ENCODE peak calls at places on chromosomes 11 and 22, in four cellular contexts. Z is HCT116, N is fibroblast of lung, P is left ventricle myocardium inferior. Y is an unnamed sample.

GRCh38 chr11:111982019-111982464 is 43.2 kb upstream of the DLAT start:
- DNase-seq in P (no peak), N (peak; percentile 35), Z (peak; percentile 31), Y (no peak)

GRCh38 chr11:117375960-117376359 is 48.3 kb downstream of the CEP164 start:
- DNase-seq in P (no peak), Z (no peak), N (no peak), Y (no peak)

GRCh38 chr11:86274503-86274902 is 27.5 kb upstream of the HIKESHI start:
- DNase-seq in P (no peak), N (no peak), Z (no peak), Y (no peak)

GRCh38 chr22:20239063-20239950 is 28.8 kb downstream of the RTN4R start:
- DNase-seq in P (peak; percentile 52), Z (no peak), N (peak; percentile 37), Y (no peak)

GRCh38 chr11:46537121-46537520 is 56.7 kb downstream of the AMBRA1 start:
- DNase-seq in P (no peak), N (no peak), Z (no peak), Y (no peak)

GRCh38 chr22:43897751-43898261 is 6.0 kb upstream of the PNPLA5 start:
- DNase-seq in N (peak; percentile 88), P (no peak), Z (no peak), Y (no peak)

GRCh38 chr22:46738642-46738960 is 549 bp upstream of the CERK start:
- DNase-seq in P (no peak), Z (no peak), N (no peak), Y (no peak)

GRCh38 chr11:94077568-94078293 is 50.9 kb upstream of the PANX1 start:
- DNase-seq in P (no peak), Z (no peak), N (no peak), Y (no peak)

GRCh38 chr11:83051760-83052671 is 19.7 kb downstream of the RAB30 start:
- DNase-seq in Z (no peak), P (peak; percentile 48), N (peak; percentile 97), Y (peak; percentile 97)

GRCh38 chr11:116946414-116946813 is 109.0 kb upstream of the APOA1 start:
- DNase-seq in N (peak; percentile 52), Z (no peak), P (no peak), Y (no peak)

GRCh38 chr22:23970201-23970641 is 3.5 kb downstream of the DDTL start:
- DNase-seq in P (no peak), N (no peak), Z (no peak), Y (no peak)

GRCh38 chr11:16280256-16280682 is 76.1 kb downstream of the SOX6 start:
- DNase-seq in N (peak; percentile 19), Z (no peak), P (peak; percentile 42), Y (no peak)

GRCh38 chr11:83033972-83034672 is 37.6 kb downstream of the RAB30 start:
- DNase-seq in N (peak; percentile 88), P (peak; percentile 38), Z (no peak), Y (peak; percentile 80)

GRCh38 chr11:40754297-40754696 is 705.2 kb downstream of the LRRC4C start:
- DNase-seq in N (no peak), Z (no peak), P (no peak), Y (no peak)

GRCh38 chr11:123221611-123222010 is 26.6 kb upstream of the CLMP start:
- DNase-seq in N (no peak), P (no peak), Z (no peak), Y (no peak)

GRCh38 chr22:35205956-35206355 is 51.3 kb upstream of the HMGXB4 start:
- DNase-seq in N (peak; percentile 57), P (no peak), Z (no peak), Y (no peak)

GRCh38 chr22:44963832-44964721 is 45.7 kb downstream of the PHF21B start:
- DNase-seq in P (no peak), Z (no peak), N (no peak), Y (no peak)

GRCh38 chr11:125443767-125444311 is 52.2 kb downstream of the FEZ1 start:
- DNase-seq in N (no peak), P (no peak), Z (no peak), Y (no peak)

GRCh38 chr22:36659762-36660509 is 43.6 kb downstream of the CACNG2 start:
- DNase-seq in Z (peak; percentile 91), P (peak; percentile 88), N (peak; percentile 89), Y (peak; percentile 46)

GRCh38 chr11:113991170-113991569 is 16.3 kb downstream of the HTR3A start:
- DNase-seq in N (peak; percentile 23), Z (no peak), P (peak; percentile 27), Y (no peak)

GRCh38 chr22:38981005-38981658 is 1.0 kb upstream of the APOBEC3B start:
- DNase-seq in P (no peak), Z (peak; percentile 37), N (peak; percentile 68), Y (no peak)

GRCh38 chr11:103959279-103959930 is 77.0 kb upstream of the DDI1 start:
- DNase-seq in N (peak; percentile 82), P (no peak), Z (no peak), Y (peak; percentile 32)

GRCh38 chr11:44120169-44120568 is 24.7 kb downstream of the EXT2 start:
- DNase-seq in Z (no peak), N (no peak), P (peak; percentile 30), Y (no peak)

GRCh38 chr22:44848791-44849410 is 96.5 kb downstream of the ARHGAP8 start:
- DNase-seq in N (no peak), P (no peak), Z (no peak), Y (no peak)

GRCh38 chr11:133570376-133570775 is 38.1 kb upstream of the OPCML start:
- DNase-seq in Z (no peak), P (no peak), N (peak; percentile 0), Y (no peak)

GRCh38 chr11:33682446-33682845 is 18.2 kb downstream of the C11orf91 start:
- DNase-seq in Z (no peak), N (no peak), P (no peak), Y (no peak)

GRCh38 chr22:35656284-35656752 is 8.1 kb downstream of the APOL6 start:
- DNase-seq in P (no peak), Z (no peak), N (no peak), Y (no peak)

GRCh38 chr11:19728436-19728835 is 15.8 kb downstream of the NAV2 start:
- DNase-seq in P (no peak), N (peak; percentile 49), Z (no peak), Y (peak; percentile 39)

GRCh38 chr11:19727246-19727645 is 14.6 kb downstream of the NAV2 start:
- DNase-seq in Z (no peak), P (no peak), N (peak; percentile 59), Y (peak; percentile 20)

GRCh38 chr11:19725379-19726079 is 12.9 kb downstream of the NAV2 start:
- DNase-seq in Z (no peak), N (peak; percentile 42), P (no peak), Y (no peak)

GRCh38 chr11:19730373-19730772 is 17.7 kb downstream of the NAV2 start:
- DNase-seq in Z (no peak), N (no peak), P (peak; percentile 31), Y (no peak)

GRCh38 chr11:19729141-19729540 is 16.5 kb downstream of the NAV2 start:
- DNase-seq in N (no peak), P (no peak), Z (no peak), Y (no peak)
- H3K36me3 ChIP-seq in N (no peaks in the 10 kb centered on the region), P (no peaks in the 10 kb centered on the region), Z (no peaks in the 10 kb centered on the region), Y (no peaks in the 10 kb centered on the region)

GRCh38 chr22:49710746-49711145 is 116.9 kb downstream of the BRD1 start:
- DNase-seq in N (no peak), P (no peak), Z (no peak), Y (no peak)
- TF ChIP-seq CTCF in N (no peak), P (no peak), Z (no peak), Y (no peak)

GRCh38 chr11:13445588-13445987 is 17.4 kb downstream of the BTBD10 start:
- DNase-seq in Z (no peak), N (no peak), P (no peak), Y (no peak)

GRCh38 chr11:13434247-13435205 is 28.5 kb downstream of the BTBD10 start:
- DNase-seq in P (no peak), N (peak; percentile 28), Z (no peak), Y (no peak)

DNA sequence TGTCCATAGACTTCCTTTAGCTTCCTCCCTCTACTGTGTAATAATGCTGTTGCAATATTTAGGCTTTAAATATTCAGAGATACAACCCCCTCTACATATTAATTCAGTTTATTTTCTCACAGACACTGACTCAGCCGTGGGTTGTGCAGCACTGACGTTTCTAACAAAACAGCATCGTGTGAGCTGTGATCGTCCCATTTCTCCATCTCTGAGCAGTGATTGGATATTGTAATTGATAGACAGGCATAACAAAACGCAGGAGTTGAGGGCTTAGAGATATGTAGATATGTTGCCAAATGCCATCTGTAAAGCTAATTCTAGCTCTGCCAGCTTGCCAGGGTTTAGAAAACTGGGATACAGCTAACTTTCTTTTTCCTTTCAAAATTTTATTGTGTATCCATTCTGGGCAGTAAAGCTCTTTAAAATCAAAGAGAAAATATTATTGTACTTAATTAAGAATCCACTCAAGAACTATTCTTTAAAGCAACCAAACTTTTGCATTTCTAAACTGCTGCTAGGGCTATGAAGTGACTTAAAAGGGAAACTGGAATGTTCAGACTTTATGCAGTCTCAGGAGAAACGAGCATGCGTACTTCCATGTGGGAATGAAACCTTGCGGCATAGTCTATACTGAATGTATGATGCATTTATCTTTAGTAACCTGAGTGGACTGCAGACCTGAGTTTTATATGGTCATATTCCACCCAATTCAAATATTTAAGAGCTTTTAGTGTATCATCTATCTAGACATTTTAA is 22.7 kb downstream of the BTBD10 start:
- DNase-seq in Z (peak; percentile 3), P (no peak), N (peak; percentile 94), Y (peak; percentile 84)
- H3K4me3 ChIP-seq in Z (no peak overlapping the region), P (peak overlapping the region; percentile 50), N (peak overlapping the region; percentile 64), Y (peak overlapping the region; percentile 23)

GRCh38 chr11:8694137-8694536 is 11.5 kb downstream of the RPL27A start:
- DNase-seq in P (no peak), Z (no peak), N (no peak), Y (no peak)
- H3K36me3 ChIP-seq in P (peaks cover 75% of the 10 kb centered on the region), Z (no peaks in the 10 kb centered on the region), N (peaks cover 30% of the 10 kb centered on the region), Y (peaks cover 47% of the 10 kb centered on the region)

DNA sequence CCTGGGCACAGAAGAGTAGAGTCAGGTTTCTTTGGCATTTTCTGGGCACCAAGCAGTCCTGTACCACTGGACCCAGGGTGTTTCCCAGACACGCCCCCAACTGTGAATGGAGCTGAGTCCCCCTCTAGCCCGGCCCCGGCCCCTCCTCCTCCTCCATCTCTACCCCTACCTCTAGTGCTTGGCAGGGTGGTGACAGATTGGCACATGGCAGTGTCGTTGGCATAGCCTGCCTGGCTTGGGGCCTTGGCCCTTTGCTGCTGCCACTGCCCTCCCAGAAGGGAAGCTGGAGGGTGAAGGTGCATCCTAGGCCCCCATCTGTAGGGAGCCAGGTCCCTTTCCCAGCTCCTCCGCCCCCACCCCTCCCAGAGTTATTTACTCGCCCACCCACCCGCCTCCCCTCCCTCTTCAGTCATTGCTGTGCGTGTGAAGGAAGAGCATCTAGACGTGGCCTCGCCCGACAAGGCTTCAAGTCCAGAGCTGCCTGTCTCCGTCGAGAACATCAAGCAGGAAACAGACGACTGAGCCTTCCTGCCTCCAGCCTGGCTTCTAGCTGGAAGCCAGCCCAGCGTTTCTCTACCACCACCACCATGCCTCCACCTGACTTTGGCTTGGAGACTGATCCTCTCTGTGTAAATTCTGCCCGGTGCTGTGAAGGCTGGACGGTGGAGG is 10.9 kb downstream of the CHADL start:
- DNase-seq in N (no peak), Z (no peak), P (peak; percentile 58), Y (no peak)
- TF ChIP-seq CTCF in N (no peak), Z (no peak), P (no peak), Y (no peak)

Y was measured in BJ.